ENCODE peak calls at places on chromosomes 13 and 19, in five cellular contexts. Z is PC-3, T is GM12878, W is H9, D is heart right ventricle. E is an unnamed sample.

GRCh38 chr13:28568286-28568685 is 73.4 kb upstream of the FLT1 start:
- DNase-seq in T (no peak), Z (no peak), D (peak; percentile 77), W (no peak), E (no peak)

GRCh38 chr13:19596960-19597361 is 35.6 kb upstream of the TPTE2 start:
- DNase-seq in Z (peak; percentile 91), W (no peak), T (no peak), D (no peak), E (peak; percentile 63)

GRCh38 chr13:31909889-31910551 is 121.6 kb upstream of the FRY start:
- DNase-seq in T (peak; percentile 37), W (no peak), Z (peak; percentile 63), D (no peak), E (peak; percentile 59)

GRCh38 chr19:30471441-30471840 is 99.3 kb downstream of the ZNF536 start:
- DNase-seq in Z (no peak), T (no peak), W (no peak), D (no peak), E (no peak)

GRCh38 chr19:39768811-39769210 is 9.8 kb upstream of the LEUTX start:
- DNase-seq in D (no peak), W (no peak), Z (no peak), T (no peak), E (no peak)

GRCh38 chr13:51663980-51664957 is 80.0 kb downstream of the WDFY2 start:
- DNase-seq in W (no peak), D (no peak), Z (peak; percentile 25), T (no peak), E (peak; percentile 73)

GRCh38 chr19:34332027-34332786 is 32.8 kb upstream of the GPI start:
- DNase-seq in D (no peak), T (no peak), W (no peak), Z (no peak), E (no peak)

GRCh38 chr13:31947105-31947504 is 84.5 kb upstream of the FRY start:
- DNase-seq in W (no peak), T (no peak), Z (no peak), D (no peak), E (no peak)

GRCh38 chr13:98181106-98181815 is 4.2 kb upstream of the RNF113B start:
- DNase-seq in W (no peak), D (no peak), T (no peak), Z (no peak), E (no peak)

GRCh38 chr19:13016628-13017305 is 21.5 kb downstream of the NFIX start:
- DNase-seq in Z (peak; percentile 42), D (no peak), W (no peak), T (no peak), E (no peak)

GRCh38 chr19:39765091-39766076 is 13.3 kb upstream of the LEUTX start:
- DNase-seq in T (no peak), D (no peak), Z (peak; percentile 57), W (peak; percentile 48), E (peak; percentile 31)

GRCh38 chr13:23741879-23742510 is 147.2 kb downstream of the MIPEP start:
- DNase-seq in W (peak; percentile 66), D (no peak), Z (peak; percentile 39), T (no peak), E (no peak)

GRCh38 chr19:56639217-56639616 is 3.7 kb upstream of the SMIM17 start:
- DNase-seq in W (no peak), T (no peak), D (no peak), Z (peak; percentile 30), E (no peak)

GRCh38 chr13:20065516-20065915 is 95.3 kb downstream of the GJA3 start:
- DNase-seq in T (no peak), D (no peak), W (no peak), Z (no peak), E (no peak)

GRCh38 chr13:99752373-99752772 is 219.2 kb downstream of the ZIC5 start:
- DNase-seq in D (no peak), Z (no peak), W (no peak), T (no peak), E (no peak)

GRCh38 chr13:33721719-33722118 is 96.2 kb upstream of the RFC3 start:
- DNase-seq in Z (no peak), T (no peak), W (no peak), D (no peak), E (peak; percentile 74)

GRCh38 chr19:33819875-33820781 is 23.5 kb downstream of the KCTD15 start:
- DNase-seq in D (peak; percentile 84), Z (peak; percentile 85), T (no peak), W (peak; percentile 83), E (peak; percentile 92)

GRCh38 chr19:54208784-54209057 is 8.1 kb downstream of the RPS9 start:
- DNase-seq in T (no peak), D (no peak), Z (peak; percentile 39), W (no peak), E (no peak)

GRCh38 chr13:108195146-108195545 is 20.2 kb downstream of the LIG4 start:
- DNase-seq in W (no peak), D (no peak), Z (no peak), T (no peak), E (peak; percentile 72)

GRCh38 chr19:54040003-54040402 is 23.7 kb downstream of the VSTM1 start:
- DNase-seq in W (no peak), Z (no peak), T (no peak), D (no peak), E (no peak)

GRCh38 chr19:50501186-50501567 is 9.8 kb downstream of the JOSD2 start:
- DNase-seq in W (no peak), D (no peak), Z (no peak), T (no peak), E (no peak)

GRCh38 chr19:50500753-50501151 is 10.2 kb downstream of the JOSD2 start:
- DNase-seq in D (peak; percentile 81), W (no peak), Z (no peak), T (no peak), E (no peak)

GRCh38 chr19:50498219-50499056 is 12.6 kb downstream of the JOSD2 start:
- DNase-seq in D (no peak), W (no peak), T (no peak), Z (no peak), E (no peak)

GRCh38 chr19:50501568-50502475 is 9.2 kb downstream of the JOSD2 start:
- DNase-seq in D (peak; percentile 75), Z (no peak), T (no peak), W (no peak), E (no peak)

DNA sequence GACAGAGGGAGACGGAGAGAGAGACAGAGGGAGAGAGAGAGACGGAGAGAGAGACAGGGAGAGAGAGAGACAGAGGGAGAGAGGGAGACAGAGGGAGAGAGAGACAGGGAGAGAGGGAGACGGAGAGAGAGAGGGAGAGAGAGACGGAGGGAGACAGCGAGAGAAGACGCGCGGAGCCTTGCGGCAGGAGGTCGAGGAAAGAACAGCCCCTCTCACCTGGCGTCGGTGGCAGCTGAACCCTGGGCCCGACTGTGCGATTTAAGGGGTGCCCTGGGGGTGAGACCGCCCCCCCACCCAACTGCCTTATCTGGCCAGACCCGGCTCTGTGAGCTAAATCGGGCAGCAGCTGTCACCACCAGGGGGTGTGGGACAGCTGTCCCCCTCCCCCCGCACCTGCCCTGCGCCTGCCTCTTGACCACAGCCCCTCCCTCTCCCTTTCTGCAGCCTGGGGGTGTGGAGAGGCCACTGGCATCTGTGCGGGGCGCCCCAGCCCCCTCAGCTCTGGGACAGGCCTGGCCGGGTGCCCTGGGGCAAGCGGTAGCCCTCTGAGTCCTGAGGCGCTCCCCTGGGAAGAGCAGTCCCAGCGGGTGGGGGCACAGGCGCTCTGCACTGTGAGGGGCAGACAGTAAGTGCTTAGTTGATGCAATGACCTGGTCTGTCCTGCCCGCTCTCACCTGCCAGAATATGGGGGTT is 10.8 kb downstream of the JOSD2 start:
- DNase-seq in W (peak; percentile 63), Z (no peak), T (no peak), D (peak; percentile 81), E (no peak)
- TF ChIP-seq CTCF in W (peak; percentile 50), Z (peak; percentile 41), T (no peak), D (no peak), E (no peak)

DNA sequence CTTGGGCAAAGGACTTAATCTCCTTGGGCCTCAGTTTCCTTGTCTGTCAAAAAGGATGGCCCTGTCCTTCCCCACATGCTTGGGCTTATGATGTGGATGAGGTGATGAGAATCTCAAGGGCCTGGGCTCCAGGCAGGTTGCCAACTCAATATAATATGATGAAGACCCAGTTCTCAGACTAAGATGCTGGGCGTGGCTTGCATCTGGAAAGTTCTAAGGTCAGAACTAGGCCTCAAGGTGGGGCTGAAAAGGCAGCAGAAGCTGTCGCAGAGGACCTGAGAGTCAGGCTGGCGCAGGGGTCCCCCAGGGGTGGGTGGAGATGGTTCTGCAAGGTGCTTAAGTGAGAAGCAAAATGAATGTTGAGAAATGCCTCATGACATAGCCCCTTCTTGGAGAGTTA is 58.8 kb downstream of the RGCC start:
- DNase-seq in D (no peak), Z (no peak), T (no peak), W (no peak), E (no peak)
- TF ChIP-seq CTCF in D (no peak), Z (no peak), T (no peak), W (no peak), E (no peak)

GRCh38 chr13:24923305-24923640 is 159.3 kb downstream of the RNF17 start:
- DNase-seq in T (peak; percentile 93), W (no peak), D (no peak), Z (peak; percentile 15), E (no peak)
- TF ChIP-seq CTCF in T (no peak), W (no peak), D (no peak), Z (no peak), E (no peak)

DNA sequence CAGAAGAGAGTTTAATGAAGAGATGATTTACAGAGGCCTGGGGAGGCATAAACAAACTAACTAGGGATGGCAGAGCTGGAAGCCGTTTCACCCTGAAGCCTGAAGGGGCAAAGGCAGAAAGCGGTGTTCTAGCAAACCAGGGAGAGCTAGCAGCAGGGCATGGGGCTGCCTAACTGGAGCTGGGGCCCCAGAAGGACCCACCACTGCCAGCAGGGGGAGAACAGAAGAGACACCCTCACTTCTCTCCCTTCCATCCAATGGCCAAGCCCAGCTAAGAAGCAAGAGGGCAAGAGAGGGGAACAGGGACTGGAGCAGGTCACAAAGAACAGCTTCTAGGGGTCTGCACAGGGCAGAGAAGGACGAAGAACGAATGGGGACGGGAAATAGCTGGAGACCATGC is 195.5 kb downstream of the KATNAL1 start:
- DNase-seq in T (no peak), Z (no peak), D (no peak), W (peak; percentile 54), E (no peak)
- TF ChIP-seq CTCF in T (peak; percentile 38), Z (peak; percentile 35), D (no peak), W (peak; percentile 55), E (peak; percentile 46)

GRCh38 chr13:102401755-102402154 is at the start of gene FGF14:
- DNase-seq in T (no peak), Z (no peak), D (no peak), W (no peak), E (no peak)

GRCh38 chr13:102401305-102401704 is 543 bp downstream of the FGF14 start:
- DNase-seq in W (no peak), D (no peak), T (no peak), Z (no peak), E (peak; percentile 18)

GRCh38 chr13:102400619-102401125 is 1.2 kb downstream of the FGF14 start:
- DNase-seq in D (peak; percentile 27), W (peak; percentile 37), T (no peak), Z (no peak), E (peak; percentile 23)

GRCh38 chr13:102399791-102400618 is 1.8 kb downstream of the FGF14 start:
- DNase-seq in T (no peak), W (peak; percentile 50), Z (no peak), D (peak; percentile 23), E (no peak)

GRCh38 chr13:102402292-102402691 is 444 bp upstream of the FGF14 start:
- DNase-seq in T (no peak), W (peak; percentile 92), D (peak; percentile 11), Z (no peak), E (peak; percentile 27)
- TF ChIP-seq CTCF in T (no peak), W (peak; percentile 42), D (no peak), Z (no peak), E (no peak)

E was measured in bronchial epithelial cell.